ENCODE peak calls at places on chromosomes 2 and 18, in seven cellular contexts. One of them, this sample, is unnamed.

GRCh38 chr2:238513346-238513745 is 86.6 kb downstream of the ASB1 start:
- DNase-seq in suprapubic skin: no peak
- DNase-seq in A549: peak
- DNase-seq in upper lobe of left lung: peak
- DNase-seq in tibial nerve: no peak
- DNase-seq in stomach: no peak
- DNase-seq in ovary: no peak
- DNase-seq in this sample: no peak

GRCh38 chr2:189287982-189288494 is 108.5 kb upstream of the COL5A2 start:
- DNase-seq in upper lobe of left lung: no peak
- DNase-seq in ovary: no peak
- DNase-seq in suprapubic skin: no peak
- DNase-seq in stomach: no peak
- DNase-seq in A549: peak
- DNase-seq in tibial nerve: no peak
- DNase-seq in this sample: no peak

GRCh38 chr2:81976998-81977397 is 1672.4 kb upstream of the LRRTM1 start:
- DNase-seq in ovary: no peak
- DNase-seq in tibial nerve: no peak
- DNase-seq in stomach: no peak
- DNase-seq in upper lobe of left lung: no peak
- DNase-seq in suprapubic skin: no peak
- DNase-seq in A549: no peak
- DNase-seq in this sample: no peak

GRCh38 chr2:3251974-3252373 is 125.6 kb downstream of the EIPR1 start:
- DNase-seq in suprapubic skin: no peak
- DNase-seq in ovary: no peak
- DNase-seq in upper lobe of left lung: no peak
- DNase-seq in stomach: no peak
- DNase-seq in A549: no peak
- DNase-seq in tibial nerve: no peak
- DNase-seq in this sample: no peak

GRCh38 chr2:180709392-180710145 is 270.8 kb upstream of the UBE2E3 start:
- DNase-seq in stomach: no peak
- DNase-seq in A549: no peak
- DNase-seq in ovary: no peak
- DNase-seq in upper lobe of left lung: no peak
- DNase-seq in suprapubic skin: no peak
- DNase-seq in tibial nerve: no peak
- DNase-seq in this sample: no peak

GRCh38 chr18:39799010-39799409 is 2156.0 kb upstream of the PIK3C3 start:
- DNase-seq in stomach: no peak
- DNase-seq in ovary: no peak
- DNase-seq in A549: peak
- DNase-seq in upper lobe of left lung: no peak
- DNase-seq in suprapubic skin: no peak
- DNase-seq in tibial nerve: no peak
- DNase-seq in this sample: no peak

GRCh38 chr2:120014231-120014990 is 1.5 kb downstream of the EPB41L5 start:
- DNase-seq in A549: no peak
- DNase-seq in ovary: no peak
- DNase-seq in upper lobe of left lung: no peak
- DNase-seq in suprapubic skin: no peak
- DNase-seq in stomach: no peak
- DNase-seq in tibial nerve: no peak
- DNase-seq in this sample: no peak

GRCh38 chr2:77086478-77086877 is 435.7 kb downstream of the LRRTM4 start:
- DNase-seq in suprapubic skin: no peak
- DNase-seq in ovary: no peak
- DNase-seq in A549: no peak
- DNase-seq in tibial nerve: no peak
- DNase-seq in upper lobe of left lung: no peak
- DNase-seq in stomach: no peak
- DNase-seq in this sample: no peak

GRCh38 chr2:233553366-233553765 is 13.2 kb downstream of the USP40 start:
- DNase-seq in ovary: no peak
- DNase-seq in upper lobe of left lung: no peak
- DNase-seq in stomach: no peak
- DNase-seq in tibial nerve: no peak
- DNase-seq in A549: no peak
- DNase-seq in suprapubic skin: no peak
- DNase-seq in this sample: no peak

GRCh38 chr2:25306767-25307368 is 34.9 kb downstream of the DNMT3A start:
- DNase-seq in suprapubic skin: no peak
- DNase-seq in upper lobe of left lung: peak
- DNase-seq in tibial nerve: no peak
- DNase-seq in A549: no peak
- DNase-seq in ovary: no peak
- DNase-seq in stomach: no peak
- DNase-seq in this sample: no peak

GRCh38 chr2:23505218-23505983 is 120.4 kb downstream of the KLHL29 start:
- DNase-seq in upper lobe of left lung: no peak
- DNase-seq in suprapubic skin: no peak
- DNase-seq in ovary: no peak
- DNase-seq in tibial nerve: no peak
- DNase-seq in A549: no peak
- DNase-seq in stomach: no peak
- DNase-seq in this sample: no peak

GRCh38 chr18:13649397-13650252 is 76.7 kb downstream of the FAM210A start:
- DNase-seq in ovary: no peak
- DNase-seq in suprapubic skin: no peak
- DNase-seq in stomach: no peak
- DNase-seq in upper lobe of left lung: no peak
- DNase-seq in tibial nerve: no peak
- DNase-seq in A549: no peak
- DNase-seq in this sample: no peak

GRCh38 chr2:171260471-171261424 is 100.1 kb upstream of the TLK1 start:
- DNase-seq in A549: no peak
- DNase-seq in tibial nerve: no peak
- DNase-seq in stomach: no peak
- DNase-seq in upper lobe of left lung: no peak
- DNase-seq in suprapubic skin: no peak
- DNase-seq in ovary: no peak
- DNase-seq in this sample: no peak

GRCh38 chr18:3867768-3868445 is 417.9 kb downstream of the TGIF1 start:
- DNase-seq in suprapubic skin: no peak
- DNase-seq in stomach: no peak
- DNase-seq in A549: no peak
- DNase-seq in tibial nerve: no peak
- DNase-seq in upper lobe of left lung: no peak
- DNase-seq in ovary: no peak
- DNase-seq in this sample: no peak

DNA sequence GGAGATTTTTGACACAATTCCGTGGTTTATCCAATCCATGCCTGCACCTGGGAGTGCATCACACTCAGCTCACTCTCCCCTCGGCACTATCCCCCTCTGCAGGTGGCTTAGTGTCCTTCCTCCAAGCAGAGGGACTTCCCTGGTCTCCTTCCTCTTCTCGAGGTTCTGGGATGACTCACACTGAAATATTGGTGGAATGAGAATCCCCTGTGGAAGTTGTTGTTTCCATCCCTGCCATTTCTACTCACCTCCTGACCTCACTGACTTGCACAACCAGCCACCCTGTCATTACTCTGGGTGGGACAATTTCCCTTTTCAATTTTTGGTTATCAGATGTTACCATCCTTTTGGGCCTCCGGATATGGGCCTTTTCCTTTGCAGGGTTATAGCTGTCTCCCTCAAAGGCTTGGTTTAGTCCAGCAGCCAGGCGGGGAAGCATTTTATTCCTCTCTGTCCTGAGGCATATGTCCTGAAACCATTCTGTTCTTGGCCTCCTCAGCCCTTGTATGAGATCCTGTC is 59.9 kb downstream of the PTPRM start:
- DNase-seq in upper lobe of left lung: no peak
- DNase-seq in stomach: no peak
- DNase-seq in ovary: no peak
- DNase-seq in suprapubic skin: no peak
- DNase-seq in A549: peak
- DNase-seq in tibial nerve: no peak
- DNase-seq in this sample: no peak
- TF ChIP-seq CTCF in upper lobe of left lung: no peak
- TF ChIP-seq CTCF in stomach: no peak
- TF ChIP-seq CTCF in ovary: no peak
- TF ChIP-seq CTCF in suprapubic skin: no peak
- TF ChIP-seq CTCF in A549: no peak
- TF ChIP-seq CTCF in tibial nerve: no peak
- TF ChIP-seq CTCF in this sample: no peak

DNA sequence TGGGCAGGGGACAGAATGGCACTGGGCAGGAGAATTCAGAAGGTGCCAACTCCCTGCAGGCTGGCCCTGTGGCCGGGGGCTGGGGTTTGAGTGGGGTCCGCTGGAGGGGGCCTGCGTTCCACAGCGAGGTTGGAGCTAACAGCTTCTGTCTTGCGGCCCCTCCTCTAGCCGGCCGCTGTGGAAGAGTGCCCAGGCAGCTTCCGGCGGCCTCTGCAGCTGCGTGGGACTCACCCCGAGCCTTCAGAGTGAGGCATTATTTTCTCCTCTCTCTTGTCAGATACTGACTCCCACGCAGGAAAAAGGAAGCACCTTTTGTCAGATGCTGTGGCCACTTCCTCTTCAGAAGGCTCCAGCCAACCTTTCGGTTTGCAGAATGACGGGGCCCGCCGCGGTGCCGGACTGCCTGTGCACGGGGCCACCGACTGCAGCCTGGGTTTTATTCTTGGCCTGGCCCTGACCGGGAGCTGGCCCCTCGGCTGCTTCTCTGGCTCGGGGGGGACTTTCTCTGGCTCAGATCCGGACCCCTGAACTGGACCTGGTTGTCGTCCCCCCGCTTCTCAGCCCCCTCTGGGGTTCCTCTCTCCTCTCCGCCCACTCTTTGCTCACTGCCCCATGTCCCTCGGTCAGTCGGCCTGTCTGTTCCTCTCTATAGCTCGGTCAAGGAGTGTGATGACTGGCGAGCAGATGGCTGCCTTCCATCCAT is 40.1 kb downstream of the ARHGAP25 start:
- DNase-seq in tibial nerve: peak
- DNase-seq in stomach: peak
- DNase-seq in suprapubic skin: peak
- DNase-seq in upper lobe of left lung: peak
- DNase-seq in A549: no peak
- DNase-seq in ovary: peak
- DNase-seq in this sample: peak
- TF ChIP-seq EP300 in tibial nerve: no peak
- TF ChIP-seq EP300 in stomach: no peak
- TF ChIP-seq EP300 in suprapubic skin: no peak
- TF ChIP-seq EP300 in upper lobe of left lung: no peak
- TF ChIP-seq EP300 in A549: no peak
- TF ChIP-seq EP300 in ovary: no peak
- TF ChIP-seq EP300 in this sample: no peak

GRCh38 chr2:28318023-28318422 is 74.6 kb upstream of the FOSL2 start:
- DNase-seq in suprapubic skin: no peak
- DNase-seq in upper lobe of left lung: no peak
- DNase-seq in tibial nerve: no peak
- DNase-seq in ovary: no peak
- DNase-seq in A549: no peak
- DNase-seq in stomach: no peak
- DNase-seq in this sample: no peak

GRCh38 chr2:28320009-28320365 is 72.7 kb upstream of the FOSL2 start:
- DNase-seq in ovary: no peak
- DNase-seq in tibial nerve: no peak
- DNase-seq in stomach: no peak
- DNase-seq in suprapubic skin: no peak
- DNase-seq in upper lobe of left lung: no peak
- DNase-seq in A549: no peak
- DNase-seq in this sample: no peak

GRCh38 chr2:28320371-28320770 is 72.3 kb upstream of the FOSL2 start:
- DNase-seq in stomach: no peak
- DNase-seq in tibial nerve: no peak
- DNase-seq in A549: no peak
- DNase-seq in suprapubic skin: no peak
- DNase-seq in upper lobe of left lung: no peak
- DNase-seq in ovary: no peak
- DNase-seq in this sample: no peak

GRCh38 chr2:28318462-28319117 is 74.1 kb upstream of the FOSL2 start:
- DNase-seq in ovary: no peak
- DNase-seq in A549: no peak
- DNase-seq in tibial nerve: no peak
- DNase-seq in suprapubic skin: no peak
- DNase-seq in upper lobe of left lung: no peak
- DNase-seq in stomach: peak
- DNase-seq in this sample: no peak

DNA sequence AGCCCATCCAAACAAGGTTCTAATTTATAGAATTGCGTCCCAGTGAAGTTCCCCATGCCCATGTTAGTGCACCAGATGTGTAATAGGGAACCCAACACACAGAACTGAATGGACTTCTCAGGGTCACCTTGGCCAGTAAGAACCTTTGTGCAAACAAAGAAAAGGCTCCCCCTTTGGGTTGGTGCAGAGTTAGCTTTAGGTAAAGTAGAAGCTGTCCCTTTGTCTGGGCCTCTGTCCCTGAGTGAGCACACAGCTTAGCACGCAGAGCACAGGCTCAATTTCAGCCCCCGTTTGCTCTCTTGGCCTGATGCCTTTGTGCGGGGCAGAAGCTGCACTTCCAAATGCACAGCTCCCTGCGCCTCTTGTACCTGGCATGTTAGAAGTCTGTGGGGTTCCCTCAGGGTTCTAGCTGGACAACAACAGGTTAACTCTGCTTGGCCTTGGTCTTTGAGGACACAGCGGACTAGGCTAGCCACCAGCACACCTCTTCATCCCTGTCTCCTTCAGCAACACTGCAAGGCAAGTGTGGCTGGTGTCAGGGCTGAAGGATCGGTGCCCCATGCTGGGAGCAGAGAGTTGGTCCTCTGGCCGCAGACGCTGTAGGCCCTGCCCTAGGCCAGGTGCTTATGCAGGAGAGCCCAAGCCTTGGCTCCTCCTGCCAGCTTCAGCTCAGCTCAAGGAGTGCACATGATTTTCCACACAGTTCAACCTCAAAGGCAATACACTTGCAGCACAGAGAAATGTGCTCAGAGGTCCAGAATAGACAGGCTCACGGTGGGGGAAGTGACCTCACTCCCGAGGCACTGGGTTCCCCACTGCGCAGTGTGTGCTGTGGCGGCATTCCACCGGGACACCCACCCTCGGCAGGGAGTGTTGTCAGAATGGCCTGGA is 73.3 kb upstream of the FOSL2 start:
- DNase-seq in suprapubic skin: no peak
- DNase-seq in tibial nerve: no peak
- DNase-seq in A549: no peak
- DNase-seq in ovary: no peak
- DNase-seq in stomach: no peak
- DNase-seq in upper lobe of left lung: no peak
- DNase-seq in this sample: no peak
- TF ChIP-seq CTCF in suprapubic skin: no peak
- TF ChIP-seq CTCF in tibial nerve: no peak
- TF ChIP-seq CTCF in A549: no peak
- TF ChIP-seq CTCF in ovary: no peak
- TF ChIP-seq CTCF in stomach: no peak
- TF ChIP-seq CTCF in upper lobe of left lung: no peak
- TF ChIP-seq CTCF in this sample: no peak

DNA sequence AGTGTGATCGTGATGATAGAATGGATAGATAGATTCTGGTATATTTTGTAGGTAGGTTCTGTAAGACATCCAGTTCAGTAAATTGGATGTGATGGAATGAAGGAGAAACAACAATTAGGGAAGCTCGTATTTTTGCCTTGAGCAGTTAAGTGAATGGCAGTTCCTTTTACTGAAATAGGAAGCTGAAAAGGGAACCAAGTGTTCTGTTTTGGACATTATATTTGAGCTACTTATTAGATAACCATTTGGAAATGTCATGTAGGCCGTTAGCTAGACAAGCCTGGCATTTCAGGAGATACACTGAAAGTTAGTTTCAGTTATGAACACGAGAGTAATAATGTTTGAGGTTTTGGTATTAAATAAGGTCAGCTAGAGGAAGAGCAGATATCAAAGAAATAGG is 41.5 kb downstream of the MARCHF7 start:
- DNase-seq in ovary: no peak
- DNase-seq in stomach: no peak
- DNase-seq in suprapubic skin: no peak
- DNase-seq in upper lobe of left lung: no peak
- DNase-seq in A549: no peak
- DNase-seq in tibial nerve: no peak
- DNase-seq in this sample: no peak
- TF ChIP-seq EP300 in ovary: no peak
- TF ChIP-seq EP300 in stomach: no peak
- TF ChIP-seq EP300 in suprapubic skin: no peak
- TF ChIP-seq EP300 in upper lobe of left lung: no peak
- TF ChIP-seq EP300 in A549: no peak
- TF ChIP-seq EP300 in tibial nerve: no peak
- TF ChIP-seq EP300 in this sample: no peak